ENCODE peak calls at places on chromosomes 4 and X, in six cellular contexts. J, Z, A, N, V and F are unnamed samples.

GRCh38 chrX:43573441-43574015 is 82.6 kb upstream of the MAOA start:
- DNase-seq in J (no peak), Z (no peak), A (no peak), N (no peak), V (no peak), F (no peak)

GRCh38 chr4:80014531-80014930 is 58.5 kb downstream of the ANTXR2 start:
- DNase-seq in J (no peak), Z (no peak), A (no peak), N (no peak), V (no peak), F (no peak)

GRCh38 chrX:78622834-78623233 is 36.3 kb downstream of the RTL3 start:
- DNase-seq in J (no peak), Z (no peak), A (no peak), N (no peak), V (no peak), F (no peak)

GRCh38 chrX:144819406-144819805 is 427.9 kb upstream of the SPANXN1 start:
- DNase-seq in J (no peak), Z (no peak), A (no peak), N (no peak), V (no peak), F (no peak)

GRCh38 chr4:55553442-55553841 is 6.7 kb upstream of the CLOCK start:
- DNase-seq in J (no peak), Z (peak), A (peak), N (peak), V (no peak), F (peak)

GRCh38 chrX:317424-318067 is 1.1 kb downstream of the GTPBP6 start:
- DNase-seq in J (peak), Z (no peak), A (no peak), N (no peak), V (no peak), F (peak)

GRCh38 chr4:34105311-34105710 is 2139.0 kb downstream of the ARAP2 start:
- DNase-seq in J (no peak), Z (no peak), A (no peak), N (no peak), V (no peak), F (no peak)

GRCh38 chrX:32572644-32573043 is 638.7 kb downstream of the DMD start:
- DNase-seq in J (no peak), Z (no peak), A (no peak), N (no peak), V (no peak), F (no peak)

GRCh38 chr4:112181358-112182000 is 36.2 kb downstream of the FAM241A start:
- DNase-seq in J (no peak), Z (no peak), A (no peak), N (no peak), V (no peak), F (no peak)

GRCh38 chr4:4396628-4397440 is 9.9 kb downstream of the NSG1 start:
- DNase-seq in J (no peak), Z (no peak), A (no peak), N (no peak), V (no peak), F (peak)

GRCh38 chr4:170423137-170423536 is 333.4 kb upstream of the AADAT start:
- DNase-seq in J (no peak), Z (no peak), A (no peak), N (peak), V (no peak), F (no peak)

GRCh38 chr4:15006416-15007024 is 4.2 kb downstream of the CPEB2 start:
- DNase-seq in J (no peak), Z (no peak), A (no peak), N (peak), V (no peak), F (no peak)